ENCODE peak calls at places on chromosomes 12 and 14, in five cellular contexts. G is activated T-cell treated with anti-CD3 and anti-CD28 coated beads for 4 hours; P is central memory CD8-positive, alpha-beta T cell; E is GF-D8; M is NCI-H774. C is an unnamed sample.

GRCh38 chr12:124217508-124217981 is 77.3 kb upstream of the RFLNA start:
- DNase-seq in G (no peak), P (no peak), E (no peak), M (no peak), C (no peak)

GRCh38 chr14:36067428-36068187 is 108.9 kb downstream of the PTCSC3 start:
- DNase-seq in G (no peak), P (no peak), E (no peak), M (no peak), C (no peak)

GRCh38 chr14:93150227-93151206 is 34.2 kb downstream of the MOAP1 start:
- DNase-seq in G (no peak), P (no peak), E (no peak), M (no peak), C (no peak)

GRCh38 chr12:95318071-95318545 is 100.5 kb downstream of the VEZT start:
- DNase-seq in G (no peak), P (no peak), E (no peak), M (peak), C (peak)

GRCh38 chr14:30874999-30875787 is 834 bp downstream of the COCH start:
- DNase-seq in G (no peak), P (no peak), E (no peak), M (no peak), C (no peak)

GRCh38 chr12:71456316-71456715 is 16.7 kb downstream of the LGR5 start:
- DNase-seq in G (no peak), P (no peak), E (no peak), M (peak), C (no peak)

GRCh38 chr14:71324767-71325272 is 417.6 kb downstream of the PCNX1 start:
- DNase-seq in G (peak), P (no peak), E (peak), M (no peak), C (peak)

GRCh38 chr14:95901014-95901413 is 24.4 kb downstream of the TUNAR start:
- DNase-seq in G (no peak), P (no peak), E (no peak), M (no peak), C (no peak)

GRCh38 chr14:54200726-54201125 is 196.1 kb upstream of the CDKN3 start:
- DNase-seq in G (no peak), P (no peak), E (no peak), M (no peak), C (no peak)

GRCh38 chr14:77347746-77348145 is 26.9 kb downstream of the GSTZ1 start:
- DNase-seq in G (no peak), P (no peak), E (peak), M (no peak), C (no peak)

GRCh38 chr12:108589840-108590229 is 8.0 kb downstream of the TMEM119 start:
- DNase-seq in G (no peak), P (no peak), E (no peak), M (no peak), C (no peak)

GRCh38 chr12:12909995-12910391 is 18.6 kb downstream of the GPRC5A start:
- DNase-seq in G (no peak), P (no peak), E (no peak), M (no peak), C (no peak)

GRCh38 chr12:45789025-45789424 is 59.5 kb downstream of the ARID2 start:
- DNase-seq in G (no peak), P (no peak), E (peak), M (no peak), C (no peak)

GRCh38 chr12:104413330-104413729 is 43.4 kb upstream of the CHST11 start:
- DNase-seq in G (no peak), P (no peak), E (no peak), M (no peak), C (no peak)

GRCh38 chr12:49624919-49625577 is 1.7 kb downstream of the PRPF40B start:
- DNase-seq in G (no peak), P (no peak), E (no peak), M (no peak), C (peak)

GRCh38 chr14:103255555-103255954 is 78.5 kb upstream of the EIF5 start:
- DNase-seq in G (no peak), P (no peak), E (no peak), M (no peak), C (peak)

GRCh38 chr12:69392146-69392928 is 32.8 kb downstream of the YEATS4 start:
- DNase-seq in G (no peak), P (no peak), E (no peak), M (no peak), C (no peak)

GRCh38 chr12:51077930-51078329 is 5.5 kb downstream of the CSRNP2 start:
- DNase-seq in G (no peak), P (no peak), E (no peak), M (no peak), C (no peak)

C was measured in PC-9.